ENCODE peak calls at places on chromosomes 12 and 14, in ten cellular contexts. M, C, U, W, J, Q, D, A, X and R are unnamed samples.
A peak's percentile ranks its signal among the peaks of the same experiment; 100 is the strongest.

GRCh38 chr14:96092936-96093335 is 53.8 kb downstream of the C14orf132 start:
- DNase-seq in M (no peak), C (no peak), U (no peak), W (no peak), J (no peak), Q (no peak), D (no peak), A (no peak), X (no peak), R (no peak)

GRCh38 chr12:56631790-56632700 is 1.9 kb upstream of the BAZ2A start:
- DNase-seq in M (no peak), C (peak; percentile 55), U (peak; percentile 63), W (no peak), J (peak; percentile 48), Q (peak; percentile 76), D (peak; percentile 77), A (peak; percentile 88), X (peak; percentile 26), R (peak; percentile 79)

GRCh38 chr12:121811434-121812319 is 7.9 kb downstream of the SETD1B start:
- DNase-seq in M (peak; percentile 85), C (peak; percentile 59), U (peak; percentile 79), W (peak; percentile 26), J (peak; percentile 86), Q (peak; percentile 94), D (peak; percentile 58), A (peak; percentile 83), X (peak; percentile 42), R (peak; percentile 86)

GRCh38 chr14:72060917-72061316 is 128.7 kb downstream of the RGS6 start:
- DNase-seq in M (no peak), C (no peak), U (no peak), W (no peak), J (no peak), Q (no peak), D (no peak), A (no peak), X (no peak), R (no peak)

GRCh38 chr12:128814411-128815261 is 9.1 kb downstream of the SLC15A4 start:
- DNase-seq in M (no peak), C (no peak), U (no peak), W (no peak), J (no peak), Q (no peak), D (no peak), A (no peak), X (no peak), R (no peak)

GRCh38 chr14:68282479-68283377 is 463.1 kb downstream of the RAD51B start:
- DNase-seq in M (no peak), C (peak; percentile 34), U (no peak), W (no peak), J (no peak), Q (no peak), D (no peak), A (no peak), X (no peak), R (no peak)

GRCh38 chr14:57617510-57617909 is 123.9 kb upstream of the CCDC198 start:
- DNase-seq in M (no peak), C (no peak), U (no peak), W (no peak), J (no peak), Q (no peak), D (no peak), A (no peak), X (no peak), R (no peak)

GRCh38 chr12:113942209-113942608 is 23.9 kb downstream of the RBM19 start:
- DNase-seq in M (no peak), C (no peak), U (no peak), W (no peak), J (no peak), Q (no peak), D (no peak), A (no peak), X (no peak), R (no peak)

GRCh38 chr12:93894391-93895095 is 217.4 kb downstream of the CRADD start:
- DNase-seq in M (no peak), C (no peak), U (no peak), W (peak; percentile 45), J (peak; percentile 85), Q (no peak), D (peak; percentile 83), A (peak; percentile 57), X (peak; percentile 14), R (no peak)

GRCh38 chr12:835754-836493 is 83.5 kb downstream of the WNK1 start:
- DNase-seq in M (no peak), C (no peak), U (no peak), W (no peak), J (no peak), Q (no peak), D (no peak), A (no peak), X (no peak), R (no peak)

GRCh38 chr12:9702239-9702638 is 30.7 kb downstream of the CLECL1 start:
- DNase-seq in M (no peak), C (peak; percentile 41), U (no peak), W (no peak), J (no peak), Q (no peak), D (no peak), A (no peak), X (no peak), R (no peak)

GRCh38 chr14:101150010-101150409 is 246.5 kb upstream of the RTL1 start:
- DNase-seq in M (no peak), C (no peak), U (no peak), W (no peak), J (no peak), Q (no peak), D (no peak), A (no peak), X (no peak), R (no peak)

GRCh38 chr14:64736271-64737131 is 32.3 kb downstream of the PLEKHG3 start:
- DNase-seq in M (no peak), C (no peak), U (no peak), W (no peak), J (no peak), Q (no peak), D (no peak), A (peak; percentile 40), X (no peak), R (no peak)

GRCh38 chr14:53982546-53982945 is 25.9 kb upstream of the BMP4 start:
- DNase-seq in M (no peak), C (no peak), U (no peak), W (no peak), J (no peak), Q (no peak), D (no peak), A (no peak), X (no peak), R (no peak)

GRCh38 chr12:13234045-13234641 is 37.6 kb downstream of the EMP1 start:
- DNase-seq in M (peak; percentile 5), C (no peak), U (peak; percentile 84), W (no peak), J (peak; percentile 77), Q (peak; percentile 27), D (no peak), A (no peak), X (peak; percentile 25), R (peak; percentile 78)

GRCh38 chr12:89372584-89373370 is 20.5 kb upstream of the DUSP6 start:
- DNase-seq in M (no peak), C (no peak), U (no peak), W (no peak), J (no peak), Q (no peak), D (no peak), A (no peak), X (no peak), R (no peak)

GRCh38 chr12:57614178-57614947 is 3.1 kb downstream of the ARHGEF25 start:
- DNase-seq in M (peak; percentile 69), C (no peak), U (peak; percentile 49), W (no peak), J (peak; percentile 45), Q (peak; percentile 88), D (no peak), A (no peak), X (peak; percentile 6), R (peak; percentile 87)

GRCh38 chr12:22971771-22972191 is 346.8 kb downstream of the ETNK1 start:
- DNase-seq in M (no peak), C (no peak), U (no peak), W (no peak), J (peak; percentile 39), Q (no peak), D (no peak), A (no peak), X (no peak), R (no peak)

GRCh38 chr12:26906704-26907103 is 31.1 kb downstream of the INTS13 start:
- DNase-seq in M (no peak), C (no peak), U (no peak), W (no peak), J (no peak), Q (no peak), D (no peak), A (no peak), X (peak; percentile 30), R (no peak)

GRCh38 chr12:68746572-68747180 is 700 bp downstream of the SLC35E3 start:
- DNase-seq in M (peak; percentile 5), C (peak; percentile 2), U (peak; percentile 87), W (peak; percentile 58), J (peak; percentile 91), Q (peak; percentile 60), D (peak; percentile 65), A (peak; percentile 71), X (peak; percentile 32), R (peak; percentile 67)

GRCh38 chr12:112514926-112515642 is 96.3 kb downstream of the PTPN11 start:
- DNase-seq in M (no peak), C (no peak), U (no peak), W (no peak), J (peak; percentile 67), Q (peak; percentile 47), D (peak; percentile 19), A (no peak), X (no peak), R (no peak)

GRCh38 chr12:89098390-89099102 is 253.8 kb downstream of the DUSP6 start:
- DNase-seq in M (no peak), C (no peak), U (no peak), W (no peak), J (peak; percentile 13), Q (no peak), D (peak; percentile 6), A (no peak), X (peak; percentile 56), R (no peak)

GRCh38 chr12:93438266-93439050 is 3.3 kb downstream of the UBE2N start:
- DNase-seq in M (no peak), C (no peak), U (no peak), W (no peak), J (no peak), Q (no peak), D (no peak), A (no peak), X (no peak), R (no peak)

GRCh38 chr12:125852116-125852515 is 786.9 kb downstream of the AACS start:
- DNase-seq in M (no peak), C (no peak), U (no peak), W (no peak), J (no peak), Q (no peak), D (no peak), A (no peak), X (no peak), R (no peak)